ENCODE peak calls at places on chromosome 1, in nine cellular contexts. Y is uterus, E is sigmoid colon, Z is ovary, V is heart left ventricle, U is body of pancreas, S is prostate gland, B is adrenal gland, G is breast epithelium. D is an unnamed sample.
A peak's percentile ranks its signal among the peaks of the same experiment; 100 is the strongest.

GRCh38 chr1:37667023-37667769 is 25.1 kb upstream of the CDCA8 start:
- DNase-seq in S (no peak), Y (peak; percentile 40), E (no peak), V (no peak), Z (no peak), U (no peak), G (no peak), B (no peak), D (no peak)

GRCh38 chr1:7922301-7922700 is 18.3 kb downstream of the TNFRSF9 start:
- DNase-seq in Z (no peak), S (no peak), E (no peak), U (no peak), B (no peak), Y (no peak), V (no peak), G (no peak), D (no peak)

GRCh38 chr1:107936498-107937481 is 28.2 kb downstream of the VAV3 start:
- DNase-seq in S (peak; percentile 86), G (peak; percentile 75), U (no peak), E (peak; percentile 60), B (peak; percentile 61), V (peak; percentile 34), Z (no peak), Y (peak; percentile 18), D (no peak)

GRCh38 chr1:37486680-37487618 is 12.6 kb downstream of the ZC3H12A start:
- DNase-seq in Z (peak; percentile 87), S (no peak), Y (peak; percentile 79), V (peak; percentile 77), U (peak; percentile 84), B (peak; percentile 87), G (peak; percentile 77), E (peak; percentile 90), D (peak; percentile 73)

GRCh38 chr1:171841931-171842723 is 829 bp downstream of the DNM3 start:
- DNase-seq in V (peak; percentile 18), U (peak; percentile 4), G (no peak), Y (peak; percentile 22), Z (peak; percentile 41), B (peak; percentile 30), S (no peak), E (peak; percentile 64), D (no peak)

GRCh38 chr1:98794196-98794886 is 132.8 kb downstream of the SNX7 start:
- DNase-seq in B (peak; percentile 53), V (peak; percentile 24), S (peak; percentile 7), E (no peak), Z (no peak), U (peak; percentile 43), Y (peak; percentile 14), G (no peak), D (peak; percentile 50)

GRCh38 chr1:26237230-26237966 is 3.4 kb downstream of the CEP85 start:
- DNase-seq in S (no peak), Y (no peak), G (no peak), B (no peak), E (no peak), Z (no peak), V (no peak), U (no peak), D (no peak)

GRCh38 chr1:174218983-174219382 is 59.7 kb downstream of the RABGAP1L start:
- DNase-seq in U (no peak), S (no peak), Y (no peak), E (no peak), V (no peak), Z (no peak), G (no peak), B (no peak), D (no peak)

GRCh38 chr1:26711777-26712176 is 16.0 kb downstream of the ARID1A start:
- DNase-seq in Y (no peak), B (no peak), U (no peak), G (no peak), S (no peak), E (no peak), Z (no peak), V (no peak), D (no peak)

GRCh38 chr1:208107817-208108608 is 136.2 kb downstream of the PLXNA2 start:
- DNase-seq in B (peak; percentile 53), S (no peak), E (no peak), Z (peak; percentile 69), G (no peak), U (no peak), V (no peak), Y (peak; percentile 65), D (no peak)

GRCh38 chr1:29711582-29712274 is 475.4 kb downstream of the PTPRU start:
- DNase-seq in U (no peak), Y (no peak), Z (no peak), B (peak; percentile 42), E (no peak), G (no peak), V (no peak), S (no peak), D (no peak)

GRCh38 chr1:88330201-88330600 is 353.9 kb upstream of the PKN2 start:
- DNase-seq in Z (no peak), E (no peak), V (no peak), U (no peak), Y (no peak), B (no peak), G (no peak), S (no peak), D (no peak)

GRCh38 chr1:14815175-14815882 is 216.8 kb downstream of the KAZN start:
- DNase-seq in Z (no peak), V (no peak), E (no peak), U (peak; percentile 87), S (no peak), Y (no peak), B (peak; percentile 11), G (no peak), D (no peak)

GRCh38 chr1:6180215-6180577 is at the start of gene CHD5:
- DNase-seq in S (no peak), Y (no peak), U (no peak), G (no peak), B (no peak), Z (no peak), V (no peak), E (no peak), D (no peak)

DNA sequence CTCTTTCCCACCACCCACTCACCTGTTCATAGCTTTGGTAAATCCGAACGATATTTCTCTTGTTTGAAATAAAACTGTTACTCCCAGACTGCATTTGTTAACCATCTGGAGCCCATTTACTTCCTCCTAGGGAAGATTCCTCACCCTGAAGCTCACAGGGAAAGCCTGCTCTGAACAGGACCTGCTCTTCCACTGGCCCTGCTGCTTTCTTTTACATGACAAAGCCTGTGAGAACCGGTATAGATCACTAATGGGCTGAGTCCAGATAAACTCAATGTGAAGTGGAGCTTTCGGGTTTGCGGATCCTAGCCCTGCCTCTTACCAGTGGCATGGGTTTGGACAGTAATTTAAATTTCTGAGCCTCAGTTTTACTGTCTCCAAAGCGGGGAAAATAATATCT is 45.2 kb downstream of the FAM163A start:
- DNase-seq in Z (no peak), S (no peak), V (no peak), E (no peak), G (no peak), B (no peak), U (no peak), Y (no peak), D (no peak)
- TF ChIP-seq POLR2A in Z (no peak), S (no peak), V (no peak), E (no peak), G (no peak), B (no peak), U (no peak), Y (no peak), D (no peak)

DNA sequence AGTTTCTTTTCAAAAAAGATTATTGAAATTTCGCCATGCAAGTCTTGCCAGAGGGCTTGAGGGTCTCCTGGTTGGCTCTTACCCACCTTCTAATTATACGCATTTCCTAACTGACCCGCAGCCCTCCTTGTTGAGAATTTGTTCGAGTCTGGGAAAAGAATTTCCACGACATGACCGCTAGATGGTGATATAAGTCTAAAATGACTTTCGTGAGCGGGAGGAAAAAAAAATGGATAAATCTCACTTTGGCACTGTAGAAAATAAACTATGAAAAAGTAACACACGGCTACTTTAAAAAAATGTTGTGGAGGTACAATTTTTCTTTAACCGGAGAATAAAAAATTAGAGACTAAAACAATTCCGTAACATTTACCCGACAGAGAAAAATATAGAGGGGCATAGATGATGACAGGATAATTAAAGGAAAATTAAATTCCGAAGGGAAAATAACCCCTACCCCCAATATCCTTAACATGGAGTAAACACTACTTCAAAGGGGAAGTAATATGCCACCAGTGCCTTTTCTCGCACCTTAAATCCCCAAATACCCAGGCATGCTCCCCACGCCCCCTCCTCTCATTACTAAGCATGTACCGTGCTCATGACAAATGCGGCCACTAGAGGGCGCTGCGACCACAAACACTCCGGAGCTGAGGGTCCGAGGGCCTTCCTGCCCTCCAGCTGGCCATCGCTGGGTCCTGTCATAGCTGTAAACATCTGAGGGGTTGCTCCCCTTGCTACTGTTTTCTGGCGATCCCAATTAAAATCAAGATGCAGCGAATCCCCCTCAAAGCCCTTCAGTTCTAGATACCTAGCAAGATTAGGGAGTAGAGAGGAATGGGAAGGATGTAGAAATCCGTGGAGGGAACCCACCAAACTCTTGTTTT is 266.9 kb downstream of the ASTN1 start:
- DNase-seq in V (peak; percentile 40), G (peak; percentile 57), E (no peak), Z (peak; percentile 69), Y (peak; percentile 50), B (peak; percentile 67), S (peak; percentile 7), U (peak; percentile 66), D (peak; percentile 40)
- H3K4me3 ChIP-seq in V (peak overlapping the region; percentile 37), G (peak overlapping the region; percentile 26), E (no peak overlapping the region), Z (peak overlapping the region; percentile 0), Y (peak overlapping the region; percentile 6), B (peak overlapping the region; percentile 44), S (no peak overlapping the region), U (no peak overlapping the region), D (no peak overlapping the region)

GRCh38 chr1:64404202-64404601 is 65.7 kb upstream of the CACHD1 start:
- DNase-seq in Y (no peak), B (no peak), S (no peak), V (no peak), G (no peak), E (no peak), U (no peak), Z (no peak), D (no peak)

GRCh38 chr1:64405833-64406232 is 64.1 kb upstream of the CACHD1 start:
- DNase-seq in S (no peak), Y (no peak), Z (no peak), V (no peak), G (no peak), B (no peak), U (no peak), E (no peak), D (no peak)

GRCh38 chr1:64398937-64399336 is 71.0 kb upstream of the CACHD1 start:
- DNase-seq in E (no peak), B (no peak), Z (no peak), Y (no peak), G (no peak), U (no peak), S (no peak), V (no peak), D (no peak)

GRCh38 chr1:64401285-64401684 is 68.6 kb upstream of the CACHD1 start:
- DNase-seq in B (no peak), G (no peak), U (no peak), Z (no peak), E (no peak), S (no peak), Y (no peak), V (no peak), D (no peak)

GRCh38 chr1:64403331-64403730 is 66.6 kb upstream of the CACHD1 start:
- DNase-seq in G (no peak), E (no peak), B (no peak), U (no peak), S (no peak), Z (no peak), Y (no peak), V (no peak), D (no peak)
- H3K27ac ChIP-seq in G (no peak overlapping the region), E (no peak overlapping the region), B (no peak overlapping the region), U (no peak overlapping the region), S (no peak overlapping the region), Z (no peak overlapping the region), Y (no peak overlapping the region), V (no peak overlapping the region), D (no peak overlapping the region)

GRCh38 chr1:244439391-244440032 is 12.2 kb downstream of the ADSS2 start:
- DNase-seq in B (no peak), U (no peak), S (no peak), V (no peak), Z (no peak), E (no peak), Y (no peak), G (no peak), D (no peak)
- TF ChIP-seq POLR2A in B (no peak), U (no peak), S (no peak), V (no peak), Z (no peak), E (no peak), Y (no peak), G (no peak), D (no peak)